ENCODE peak calls at places on chromosomes 4 and X, in four cellular contexts. G is heart left ventricle, Z is kidney, V is pancreas. M is an unnamed sample. For H3K36me3 and H3K4me1, the result is how much of the 10 kb centered on the place peaks cover.

GRCh38 chr4:123250843-123251242 is 145.8 kb upstream of the SPRY1 start:
- DNase-seq in G (peak), Z (no peak), V (no peak), M (no peak)

GRCh38 chrX:40082447-40083119 is 15.2 kb downstream of the BCOR start:
- DNase-seq in G (peak), Z (peak), V (no peak), M (peak)

GRCh38 chr4:72208421-72209075 is 176.7 kb downstream of the NPFFR2 start:
- DNase-seq in G (no peak), Z (no peak), V (no peak), M (no peak)

GRCh38 chr4:1210971-1211370 is 38.0 kb downstream of the CTBP1 start:
- DNase-seq in G (no peak), Z (peak), V (no peak), M (peak)

GRCh38 chr4:76830612-76831474 is 67.1 kb downstream of the SOWAHB start:
- DNase-seq in G (peak), Z (no peak), V (peak), M (peak)

GRCh38 chr4:129095811-129096454 is at the start of gene C4orf33:
- DNase-seq in G (peak), Z (peak), V (peak), M (peak)

GRCh38 chr4:10655968-10656367 is 28.6 kb downstream of the CLNK start:
- DNase-seq in G (no peak), Z (no peak), V (no peak), M (no peak)

GRCh38 chrX:97524997-97525396 is 641.3 kb downstream of the RPA4 start:
- DNase-seq in G (no peak), Z (no peak), V (no peak), M (no peak)

GRCh38 chr4:81562093-81562492 is 90.4 kb upstream of the RASGEF1B start:
- DNase-seq in G (no peak), Z (no peak), V (no peak), M (no peak)

GRCh38 chr4:153787156-153787555 is 1.7 kb downstream of the SFRP2 start:
- DNase-seq in G (no peak), Z (no peak), V (no peak), M (no peak)
- H3K36me3 ChIP-seq in G (under half), Z (under half), V (under half), M (under half)

GRCh38 chr4:184417802-184418511 is 56.4 kb downstream of the IRF2 start:
- DNase-seq in G (no peak), Z (no peak), V (no peak), M (no peak)

GRCh38 chr4:184420402-184420801 is 53.9 kb downstream of the IRF2 start:
- DNase-seq in G (no peak), Z (no peak), V (no peak), M (no peak)

GRCh38 chr4:184420881-184421416 is 53.4 kb downstream of the IRF2 start:
- DNase-seq in G (no peak), Z (no peak), V (no peak), M (no peak)

GRCh38 chr4:184421558-184422155 is 52.7 kb downstream of the IRF2 start:
- DNase-seq in G (no peak), Z (no peak), V (no peak), M (no peak)

GRCh38 chr4:184419976-184420375 is 54.4 kb downstream of the IRF2 start:
- DNase-seq in G (no peak), Z (no peak), V (no peak), M (no peak)
- H3K4me1 ChIP-seq in G (under half), Z (under half), V (under half), M (under half)

GRCh38 chr4:146477054-146477453 is 44.7 kb downstream of the SLC10A7 start:
- DNase-seq in G (no peak), Z (no peak), V (no peak), M (no peak)
- H3K36me3 ChIP-seq in G (under half), Z (under half), V (under half), M (under half)

GRCh38 chr4:82705169-82705568 is 93.4 kb downstream of the SCD5 start:
- DNase-seq in G (no peak), Z (no peak), V (no peak), M (no peak)
- H3K4me1 ChIP-seq in G (under half), Z (under half), V (under half), M (under half)

GRCh38 chrX:1465261-1466231 is 12.8 kb upstream of the ASMTL start:
- DNase-seq in G (peak), Z (peak), V (no peak), M (no peak)

GRCh38 chrX:1464282-1465131 is 11.8 kb upstream of the ASMTL start:
- DNase-seq in G (peak), Z (peak), V (no peak), M (no peak)

GRCh38 chrX:1466232-1466661 is 13.5 kb upstream of the ASMTL start:
- DNase-seq in G (peak), Z (peak), V (no peak), M (no peak)

GRCh38 chrX:1466971-1467561 is 14.4 kb upstream of the ASMTL start:
- DNase-seq in G (peak), Z (peak), V (no peak), M (no peak)

GRCh38 chrX:1468250-1468772 is 15.6 kb upstream of the ASMTL start:
- DNase-seq in G (peak), Z (peak), V (no peak), M (peak)
- H3K36me3 ChIP-seq in G (under half), Z (under half), V (under half), M (under half)

GRCh38 chrX:24216827-24217226 is 67.3 kb downstream of the ZFX start:
- DNase-seq in G (no peak), Z (no peak), V (no peak), M (no peak)
- H3K4me1 ChIP-seq in G (under half), Z (under half), V (under half), M (under half)

GRCh38 chr4:164221631-164222030 is 532.3 kb upstream of the SMIM31 start:
- DNase-seq in G (no peak), Z (no peak), V (no peak), M (no peak)
- H3K36me3 ChIP-seq in G (under half), Z (under half), V (under half), M (under half)

GRCh38 chr4:161883157-161883556 is 280.6 kb downstream of the FSTL5 start:
- DNase-seq in G (no peak), Z (no peak), V (no peak), M (no peak)
- H3K4me1 ChIP-seq in G (under half), Z (under half), V (under half), M (under half)

GRCh38 chr4:139367421-139368090 is 65.3 kb upstream of the NDUFC1 start:
- DNase-seq in G (no peak), Z (no peak), V (no peak), M (peak)
- H3K36me3 ChIP-seq in G (under half), Z (under half), V (under half), M (under half)